ENCODE peak calls at places on chromosomes 1 and 21, in four cellular contexts. L is aorta, N is endodermal cell, U is colonic mucosa. S is an unnamed sample.
A peak's percentile ranks its signal among the peaks of the same experiment; 100 is the strongest.

GRCh38 chr1:230267338-230268065 is 158.6 kb downstream of the PGBD5 start:
- DNase-seq in L (peak; percentile 71), N (no peak), U (no peak), S (no peak)

GRCh38 chr1:111754964-111755320 is 759 bp upstream of the DDX20 start:
- DNase-seq in L (peak; percentile 81), N (peak; percentile 85), U (peak; percentile 48), S (peak; percentile 60)

GRCh38 chr1:232204269-232204668 is 425.7 kb downstream of the SIPA1L2 start:
- DNase-seq in L (no peak), N (no peak), U (no peak), S (no peak)

GRCh38 chr1:201511925-201512539 is 5.1 kb upstream of the CSRP1 start:
- DNase-seq in L (peak; percentile 82), N (peak; percentile 89), U (peak; percentile 47), S (peak; percentile 77)

GRCh38 chr21:36773111-36773510 is 74.2 kb downstream of the SIM2 start:
- DNase-seq in L (peak; percentile 92), N (no peak), U (peak; percentile 80), S (no peak)

GRCh38 chr1:204323887-204324286 is 35.8 kb downstream of the PLEKHA6 start:
- DNase-seq in L (no peak), N (no peak), U (no peak), S (no peak)

GRCh38 chr1:201916649-201917249 is 28.1 kb downstream of the SHISA4 start:
- DNase-seq in L (peak; percentile 94), N (no peak), U (peak; percentile 71), S (peak; percentile 23)

GRCh38 chr1:117447661-117448060 is 80.4 kb downstream of the MAN1A2 start:
- DNase-seq in L (no peak), N (no peak), U (no peak), S (no peak)

GRCh38 chr21:23639726-23640125 is 1967.6 kb downstream of the MRPL39 start:
- DNase-seq in L (no peak), N (no peak), U (no peak), S (no peak)

GRCh38 chr1:234494049-234494448 is 15.1 kb upstream of the TARBP1 start:
- DNase-seq in L (no peak), N (no peak), U (no peak), S (no peak)

GRCh38 chr1:172885976-172886375 is 164.8 kb downstream of the TNFSF18 start:
- DNase-seq in L (no peak), N (no peak), U (no peak), S (no peak)

GRCh38 chr1:92080128-92080985 is at the start of gene BTBD8:
- DNase-seq in L (peak; percentile 90), N (peak; percentile 98), U (peak; percentile 86), S (peak; percentile 89)

GRCh38 chr21:29083306-29083705 is 9.9 kb upstream of the CCT8 start:
- DNase-seq in L (no peak), N (no peak), U (no peak), S (no peak)

GRCh38 chr1:6586404-6586816 is 6.6 kb downstream of the ZBTB48 start:
- DNase-seq in L (no peak), N (no peak), U (no peak), S (peak; percentile 46)

GRCh38 chr1:175902281-175902680 is 158.9 kb upstream of the TNR start:
- DNase-seq in L (no peak), N (peak; percentile 16), U (no peak), S (no peak)

GRCh38 chr1:232430467-232430866 is 199.5 kb downstream of the SIPA1L2 start:
- DNase-seq in L (no peak), N (no peak), U (no peak), S (no peak)

GRCh38 chr1:91608876-91609275 is 108.2 kb downstream of the CDC7 start:
- DNase-seq in L (no peak), N (no peak), U (no peak), S (no peak)

GRCh38 chr1:49424782-49425181 is 599.0 kb downstream of the AGBL4 start:
- DNase-seq in L (no peak), N (no peak), U (no peak), S (no peak)

GRCh38 chr1:150065184-150065871 is 2.2 kb upstream of the VPS45 start:
- DNase-seq in L (no peak), N (no peak), U (no peak), S (no peak)

GRCh38 chr1:55131801-55132200 is 83.4 kb downstream of the USP24 start:
- DNase-seq in L (no peak), N (no peak), U (no peak), S (no peak)

GRCh38 chr21:36626791-36627190 is 72.1 kb upstream of the SIM2 start:
- DNase-seq in L (no peak), N (no peak), U (no peak), S (no peak)

GRCh38 chr1:209704584-209704983 is at the start of gene HSD11B1:
- DNase-seq in L (peak; percentile 79), N (no peak), U (peak; percentile 61), S (no peak)

GRCh38 chr1:109770331-109771095 is 6.8 kb upstream of the EPS8L3 start:
- DNase-seq in L (peak; percentile 70), N (no peak), U (peak; percentile 15), S (peak; percentile 76)

GRCh38 chr21:41774467-41775151 is 7.8 kb upstream of the RIPK4 start:
- DNase-seq in L (peak; percentile 3), N (no peak), U (no peak), S (no peak)

GRCh38 chr1:184416476-184416875 is 29.6 kb downstream of the C1orf21 start:
- DNase-seq in L (no peak), N (no peak), U (no peak), S (no peak)

GRCh38 chr1:241823925-241824324 is 24.1 kb upstream of the EXO1 start:
- DNase-seq in L (no peak), N (no peak), U (no peak), S (no peak)

GRCh38 chr21:44551290-44552015 is at the start of gene KRTAP10-2:
- DNase-seq in L (no peak), N (peak; percentile 55), U (no peak), S (peak; percentile 31)

GRCh38 chr1:166184897-166185296 is 18.1 kb upstream of the FAM78B start:
- DNase-seq in L (no peak), N (no peak), U (no peak), S (no peak)

GRCh38 chr1:172279951-172280350 is 140.5 kb upstream of the C1orf105 start:
- DNase-seq in L (no peak), N (no peak), U (no peak), S (no peak)

GRCh38 chr1:163813251-163813650 is 491.5 kb downstream of the NUF2 start:
- DNase-seq in L (no peak), N (no peak), U (no peak), S (no peak)

GRCh38 chr1:53731779-53732305 is 7.1 kb downstream of the GLIS1 start:
- DNase-seq in L (no peak), N (no peak), U (no peak), S (no peak)

GRCh38 chr1:53728196-53728595 is 10.8 kb downstream of the GLIS1 start:
- DNase-seq in L (no peak), N (no peak), U (no peak), S (no peak)

GRCh38 chr1:53731201-53731600 is 7.8 kb downstream of the GLIS1 start:
- DNase-seq in L (no peak), N (no peak), U (no peak), S (no peak)

GRCh38 chr1:53728702-53729535 is 10.0 kb downstream of the GLIS1 start:
- DNase-seq in L (no peak), N (no peak), U (no peak), S (no peak)

GRCh38 chr1:53729536-53730485 is 9.2 kb downstream of the GLIS1 start:
- DNase-seq in L (no peak), N (no peak), U (no peak), S (no peak)
- H3K4me3 ChIP-seq in L (no peak overlapping the region), N (no peak overlapping the region), U (no peak overlapping the region), S (no peak overlapping the region)

GRCh38 chr1:12754738-12755137 is 8.7 kb downstream of the CFAP107 start:
- DNase-seq in L (no peak), N (peak; percentile 10), U (no peak), S (no peak)
- H3K27me3 ChIP-seq in L (no peaks in the 10 kb centered on the region), N (no peaks in the 10 kb centered on the region), U (no peaks in the 10 kb centered on the region), S (no peaks in the 10 kb centered on the region)

GRCh38 chr1:2518528-2518927 is 7.9 kb downstream of the PANK4 start:
- DNase-seq in L (no peak), N (no peak), U (no peak), S (no peak)
- H3K36me3 ChIP-seq in L (peaks cover 32% of the 10 kb centered on the region), N (peaks cover 37% of the 10 kb centered on the region), U (peaks cover 33% of the 10 kb centered on the region), S (peaks cover 20% of the 10 kb centered on the region)

DNA sequence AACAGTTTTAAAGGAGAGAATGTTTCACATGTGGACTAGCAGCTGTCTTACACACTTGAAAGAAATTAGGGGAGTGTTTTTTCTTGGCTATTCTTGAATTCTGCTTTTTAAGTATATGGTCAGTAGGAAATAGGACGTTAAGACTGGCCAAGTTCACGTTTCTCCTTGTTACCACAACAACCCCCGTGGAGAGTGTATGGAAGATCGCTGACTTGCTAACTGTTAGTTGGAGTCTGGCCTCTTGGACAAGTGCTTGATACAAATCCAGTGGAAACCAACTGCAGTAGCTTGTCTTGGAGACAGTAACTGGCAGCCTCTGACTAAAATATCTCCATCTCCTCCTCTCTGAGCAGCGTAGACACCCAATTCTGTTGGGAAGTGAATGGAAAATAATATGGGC is 3.8 kb upstream of the NFIA start:
- DNase-seq in L (no peak), N (no peak), U (no peak), S (no peak)
- H3K4me3 ChIP-seq in L (no peak overlapping the region), N (peak overlapping the region; percentile 94), U (no peak overlapping the region), S (no peak overlapping the region)

GRCh38 chr1:177439301-177439700 is 268.5 kb downstream of the BRINP2 start:
- DNase-seq in L (no peak), N (no peak), U (no peak), S (no peak)
- H3K27me3 ChIP-seq in L (no peaks in the 10 kb centered on the region), N (no peaks in the 10 kb centered on the region), U (no peaks in the 10 kb centered on the region), S (no peaks in the 10 kb centered on the region)

GRCh38 chr1:1528639-1529267 is 11.7 kb downstream of the TMEM240 start:
- DNase-seq in L (no peak), N (no peak), U (no peak), S (no peak)

GRCh38 chr1:1531947-1532346 is 8.5 kb downstream of the TMEM240 start:
- DNase-seq in L (no peak), N (no peak), U (no peak), S (no peak)

GRCh38 chr1:1529936-1530335 is 10.5 kb downstream of the TMEM240 start:
- DNase-seq in L (no peak), N (no peak), U (no peak), S (no peak)

GRCh38 chr1:1527092-1527816 is 13.2 kb downstream of the TMEM240 start:
- DNase-seq in L (peak; percentile 72), N (no peak), U (no peak), S (peak; percentile 56)

DNA sequence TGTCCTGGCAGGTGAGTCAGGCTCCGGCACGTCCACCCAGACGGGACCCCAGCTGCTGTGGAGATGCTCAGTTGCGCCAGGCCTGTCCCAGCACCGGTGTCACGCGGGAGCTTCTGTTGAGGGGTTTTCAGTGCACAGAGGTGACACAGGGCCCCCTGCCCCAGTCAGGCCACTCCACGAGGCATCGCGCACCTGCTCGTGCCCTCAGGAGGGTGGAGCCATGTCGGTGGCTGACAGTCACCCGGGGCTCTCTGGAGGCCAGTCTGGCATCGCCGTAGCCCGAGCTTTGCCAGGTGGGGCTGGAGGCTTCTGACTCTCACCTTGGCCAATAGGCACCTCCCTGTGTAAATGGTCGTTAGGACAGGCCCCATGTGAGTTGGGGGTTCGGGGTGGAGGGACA is 11.1 kb downstream of the TMEM240 start:
- DNase-seq in L (no peak), N (no peak), U (no peak), S (no peak)
- H3K36me3 ChIP-seq in L (peaks cover 2% of the 10 kb centered on the region), N (peaks cover 16% of the 10 kb centered on the region), U (no peaks in the 10 kb centered on the region), S (peaks cover 3% of the 10 kb centered on the region)